ENCODE peak calls at places on chromosomes 3 and 15, in ten cellular contexts. E, X, Q, K, D, V, M, N, J and G are unnamed samples.

GRCh38 chr15:90599639-90600038 is 69.9 kb downstream of the CRTC3 start:
- DNase-seq in X (no peak), K (no peak), J (no peak), Q (no peak), M (no peak), D (no peak), N (no peak), V (no peak), E (no peak), G (no peak)

GRCh38 chr3:44065741-44066140 is 175.9 kb upstream of the TOPAZ1 start:
- DNase-seq in V (peak; percentile 24), M (peak; percentile 43), E (no peak), D (no peak), N (no peak), K (no peak), Q (no peak), X (no peak), J (no peak), G (no peak)

GRCh38 chr3:123201223-123201556 is 553 bp upstream of the SEC22A start:
- DNase-seq in M (no peak), J (no peak), D (no peak), V (no peak), X (no peak), Q (no peak), N (no peak), K (no peak), E (no peak), G (no peak)

GRCh38 chr3:191775451-191776233 is 314.7 kb downstream of the PYDC2 start:
- DNase-seq in N (no peak), K (no peak), X (no peak), D (no peak), V (peak; percentile 34), M (peak; percentile 62), E (no peak), Q (no peak), J (peak; percentile 83), G (no peak)

GRCh38 chr15:49423021-49423420 is at the start of gene FGF7:
- DNase-seq in D (peak; percentile 56), V (peak; percentile 88), J (no peak), Q (no peak), X (no peak), N (no peak), E (no peak), K (no peak), M (peak; percentile 30), G (no peak)

GRCh38 chr3:170410428-170411029 is 8.1 kb upstream of the CLDN11 start:
- DNase-seq in D (no peak), E (no peak), M (peak; percentile 23), J (no peak), Q (no peak), X (no peak), K (peak; percentile 22), V (peak; percentile 49), N (no peak), G (peak; percentile 54)

GRCh38 chr15:58465866-58466517 is 34.2 kb downstream of the LIPC start:
- DNase-seq in K (no peak), Q (no peak), E (no peak), X (no peak), D (no peak), M (no peak), J (peak; percentile 39), V (peak; percentile 47), N (no peak), G (no peak)

GRCh38 chr15:65650312-65651041 is 28.7 kb downstream of the SLC24A1 start:
- DNase-seq in X (no peak), D (no peak), V (no peak), J (no peak), M (no peak), E (no peak), N (no peak), K (no peak), Q (no peak), G (no peak)

GRCh38 chr15:65916664-65917406 is 47.5 kb downstream of the RAB11A start:
- DNase-seq in Q (peak; percentile 62), N (no peak), M (peak; percentile 82), D (no peak), X (peak; percentile 64), V (peak; percentile 87), J (peak; percentile 27), K (peak; percentile 67), E (no peak), G (no peak)

GRCh38 chr15:83164409-83165404 is 42.9 kb downstream of the HDGFL3 start:
- DNase-seq in X (no peak), D (no peak), V (peak; percentile 44), N (no peak), M (no peak), K (no peak), E (no peak), J (peak; percentile 19), Q (no peak), G (no peak)
- H3K27ac ChIP-seq in X (no peak overlapping the region), D (no peak overlapping the region), V (no peak overlapping the region), N (no peak overlapping the region), M (no peak overlapping the region), K (no peak overlapping the region), E (no peak overlapping the region), J (no peak overlapping the region), Q (no peak overlapping the region), G (no peak overlapping the region)

GRCh38 chr3:172646439-172647015 is 64.3 kb downstream of the NCEH1 start:
- DNase-seq in E (no peak), M (no peak), N (no peak), K (peak; percentile 35), Q (no peak), X (no peak), J (peak; percentile 46), D (no peak), V (peak; percentile 59), G (no peak)
- H3K36me3 ChIP-seq in E (no peaks in the 10 kb centered on the region), M (no peaks in the 10 kb centered on the region), N (no peaks in the 10 kb centered on the region), K (peaks cover 2% of the 10 kb centered on the region), Q (no peaks in the 10 kb centered on the region), X (peaks cover 15% of the 10 kb centered on the region), J (peaks cover 7% of the 10 kb centered on the region), D (no peaks in the 10 kb centered on the region), V (peaks cover 8% of the 10 kb centered on the region), G (peaks cover 3% of the 10 kb centered on the region)

GRCh38 chr15:74794248-74794969 is 12.5 kb downstream of the CSK start:
- DNase-seq in J (no peak), M (no peak), D (peak; percentile 53), N (no peak), E (no peak), V (no peak), Q (no peak), X (no peak), K (no peak), G (no peak)
- H3K4me1 ChIP-seq in J (peaks cover 32% of the 10 kb centered on the region), M (no peaks in the 10 kb centered on the region), D (peaks cover 29% of the 10 kb centered on the region), N (peaks cover 74% of the 10 kb centered on the region), E (peaks cover 26% of the 10 kb centered on the region), V (peaks cover 14% of the 10 kb centered on the region), Q (no peaks in the 10 kb centered on the region), X (peaks cover 42% of the 10 kb centered on the region), K (peaks cover 26% of the 10 kb centered on the region), G (peaks cover 15% of the 10 kb centered on the region)

GRCh38 chr15:80674245-80674614 is 20.9 kb upstream of the ABHD17C start:
- DNase-seq in X (no peak), J (peak; percentile 68), Q (no peak), K (peak; percentile 10), V (peak; percentile 15), M (no peak), E (no peak), D (no peak), N (no peak), G (no peak)
- H3K27ac ChIP-seq in X (no peak overlapping the region), J (no peak overlapping the region), Q (no peak overlapping the region), K (no peak overlapping the region), V (no peak overlapping the region), M (no peak overlapping the region), E (no peak overlapping the region), D (no peak overlapping the region), N (no peak overlapping the region), G (no peak overlapping the region)

GRCh38 chr3:45952456-45952855 is 9.2 kb downstream of the CXCR6 start:
- DNase-seq in X (no peak), Q (no peak), K (no peak), J (no peak), M (no peak), E (no peak), N (no peak), D (no peak), V (peak; percentile 36), G (no peak)
- H3K36me3 ChIP-seq in X (peaks cover 100% of the 10 kb centered on the region), Q (peaks cover 13% of the 10 kb centered on the region), K (peaks cover 42% of the 10 kb centered on the region), J (peaks cover 2% of the 10 kb centered on the region), M (peaks cover 3% of the 10 kb centered on the region), E (peaks cover 19% of the 10 kb centered on the region), N (peaks cover 98% of the 10 kb centered on the region), D (peaks cover 41% of the 10 kb centered on the region), V (no peaks in the 10 kb centered on the region), G (peaks cover 31% of the 10 kb centered on the region)

GRCh38 chr15:53675832-53676231 is 83.6 kb downstream of the WDR72 start:
- DNase-seq in M (no peak), Q (no peak), V (no peak), D (no peak), N (no peak), J (no peak), X (no peak), E (no peak), K (no peak), G (no peak)
- H3K4me1 ChIP-seq in M (no peaks in the 10 kb centered on the region), Q (no peaks in the 10 kb centered on the region), V (no peaks in the 10 kb centered on the region), D (no peaks in the 10 kb centered on the region), N (no peaks in the 10 kb centered on the region), J (no peaks in the 10 kb centered on the region), X (no peaks in the 10 kb centered on the region), E (no peaks in the 10 kb centered on the region), K (no peaks in the 10 kb centered on the region), G (no peaks in the 10 kb centered on the region)

DNA sequence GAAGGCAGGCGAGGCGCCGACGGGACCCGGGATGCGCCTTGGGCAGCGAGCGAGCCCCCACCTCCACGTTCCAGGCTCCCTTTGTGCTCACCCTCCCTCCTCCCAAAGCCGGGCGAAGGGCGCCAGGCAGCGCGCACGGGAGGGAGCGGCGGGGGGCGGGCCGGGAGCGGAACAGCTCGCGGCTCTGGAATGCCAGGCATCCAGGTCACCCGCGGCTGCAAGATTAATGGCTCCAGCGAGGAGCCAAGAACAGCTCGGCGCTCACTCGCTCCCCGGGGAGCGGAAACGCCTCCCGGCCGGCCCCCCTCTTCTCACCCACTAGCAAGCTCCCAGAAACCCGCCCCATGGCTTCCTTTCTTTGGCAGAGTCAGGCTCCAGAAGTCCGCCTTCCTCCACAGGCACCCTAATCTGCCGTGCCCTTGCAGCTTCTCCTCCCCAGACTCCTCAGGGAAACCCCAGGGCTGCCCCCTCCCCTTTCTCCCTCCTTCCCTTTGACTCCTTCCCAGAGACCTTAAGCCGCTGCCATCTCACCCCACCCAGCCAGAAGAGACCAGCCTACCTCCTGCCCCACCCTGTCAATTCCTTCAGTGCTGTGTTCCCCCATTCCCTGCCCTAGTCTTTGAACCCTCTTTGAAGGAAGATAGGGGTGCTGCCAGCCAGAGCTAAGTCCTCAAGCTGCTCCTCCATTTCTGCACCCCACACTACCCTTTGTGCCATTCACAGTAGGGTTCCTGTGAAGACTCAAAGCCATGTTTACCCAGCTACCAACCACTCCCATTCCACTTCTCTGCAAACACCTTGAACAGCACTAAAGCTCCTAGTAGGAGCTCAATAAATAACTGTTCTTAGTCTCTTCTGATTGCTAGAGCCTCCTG is 9.9 kb downstream of the AMOTL2 start:
- DNase-seq in J (peak; percentile 93), M (peak; percentile 99), Q (peak; percentile 96), X (peak; percentile 98), E (peak; percentile 87), V (peak; percentile 99), D (peak; percentile 98), N (peak; percentile 97), K (peak; percentile 94), G (peak; percentile 93)
- H3K27ac ChIP-seq in J (peak overlapping the region; percentile 28), M (peak overlapping the region; percentile 84), Q (peak overlapping the region; percentile 77), X (peak overlapping the region; percentile 78), E (peak overlapping the region; percentile 53), V (peak overlapping the region; percentile 99), D (peak overlapping the region; percentile 99), N (peak overlapping the region; percentile 96), K (peak overlapping the region; percentile 66), G (peak overlapping the region; percentile 82)